ENCODE peak calls at places on chromosomes 3 and 15, in six cellular contexts. X is MM.1S; L is MCF 10A; Q is hippocampal formation; B is HS-5; P is stimulated activated CD8-positive, alpha-beta memory T cell treated with anti-CD3 and anti-CD28 coated beads, Interleukin-7, amount 100 ng/mL, for 48 hours. M is an unnamed sample.

GRCh38 chr3:133695772-133696171 is 34.0 kb upstream of the TOPBP1 start:
- DNase-seq in X (no peak), L (no peak), Q (no peak), B (no peak), P (no peak), M (no peak)

GRCh38 chr3:5498981-5499380 is 311.5 kb downstream of the EDEM1 start:
- DNase-seq in X (no peak), L (no peak), Q (no peak), B (no peak), P (no peak), M (no peak)

GRCh38 chr3:52223449-52224408 is 1.7 kb downstream of the TLR9 start:
- DNase-seq in X (no peak), L (no peak), Q (no peak), B (no peak), P (no peak), M (no peak)

GRCh38 chr3:60301142-60301541 is 950.1 kb downstream of the FHIT start:
- DNase-seq in X (no peak), L (peak), Q (no peak), B (peak), P (no peak), M (no peak)

GRCh38 chr3:73827658-73828313 is 203.0 kb upstream of the PDZRN3 start:
- DNase-seq in X (no peak), L (no peak), Q (no peak), B (no peak), P (no peak), M (no peak)

GRCh38 chr3:13200951-13201350 is 127.7 kb upstream of the IQSEC1 start:
- DNase-seq in X (no peak), L (no peak), Q (no peak), B (no peak), P (no peak), M (no peak)

GRCh38 chr3:174439621-174440349 is 419.3 kb upstream of the NAALADL2 start:
- DNase-seq in X (no peak), L (peak), Q (no peak), B (peak), P (no peak), M (peak)

GRCh38 chr3:127092776-127093175 is 100.2 kb upstream of the PRR23E start:
- DNase-seq in X (no peak), L (no peak), Q (no peak), B (no peak), P (no peak), M (no peak)

GRCh38 chr3:27713435-27713880 is 8.7 kb downstream of the EOMES start:
- DNase-seq in X (no peak), L (no peak), Q (no peak), B (no peak), P (no peak), M (no peak)

GRCh38 chr15:97998307-97999071 is 38.0 kb downstream of the ARRDC4 start:
- DNase-seq in X (no peak), L (no peak), Q (no peak), B (no peak), P (no peak), M (no peak)

GRCh38 chr15:64187396-64188191 is 24.8 kb upstream of the PPIB start:
- DNase-seq in X (no peak), L (peak), Q (no peak), B (no peak), P (no peak), M (no peak)

GRCh38 chr3:16033889-16034687 is 140.4 kb upstream of the GALNT15 start:
- DNase-seq in X (no peak), L (no peak), Q (no peak), B (no peak), P (no peak), M (no peak)

GRCh38 chr15:90419738-90420487 is 31.9 kb downstream of the IQGAP1 start:
- DNase-seq in X (no peak), L (peak), Q (no peak), B (peak), P (no peak), M (no peak)

GRCh38 chr15:29952245-29952644 is 130.0 kb upstream of the TJP1 start:
- DNase-seq in X (no peak), L (peak), Q (peak), B (no peak), P (no peak), M (peak)

GRCh38 chr3:112013058-112013783 is 14.5 kb downstream of the TAGLN3 start:
- DNase-seq in X (peak), L (peak), Q (peak), B (peak), P (peak), M (no peak)

GRCh38 chr3:52012699-52013098 is 17.0 kb upstream of the RPL29 start:
- DNase-seq in X (no peak), L (no peak), Q (no peak), B (no peak), P (no peak), M (no peak)

GRCh38 chr3:153210116-153210515 is 48.1 kb downstream of the RAP2B start:
- DNase-seq in X (no peak), L (peak), Q (no peak), B (no peak), P (no peak), M (no peak)

GRCh38 chr3:155225417-155225816 is 68.1 kb downstream of the STRIT1 start:
- DNase-seq in X (no peak), L (no peak), Q (no peak), B (no peak), P (no peak), M (no peak)

GRCh38 chr3:4222574-4222973 is 80.6 kb upstream of the SETMAR start:
- DNase-seq in X (no peak), L (no peak), Q (no peak), B (no peak), P (no peak), M (no peak)

GRCh38 chr15:39931615-39932014 is 2.3 kb upstream of the EIF2AK4 start:
- DNase-seq in X (no peak), L (no peak), Q (no peak), B (no peak), P (no peak), M (no peak)

GRCh38 chr15:58182460-58183163 is 44.4 kb downstream of the AQP9 start:
- DNase-seq in X (peak), L (peak), Q (peak), B (no peak), P (no peak), M (peak)

GRCh38 chr3:171953300-171954022 is 85.9 kb upstream of the FNDC3B start:
- DNase-seq in X (no peak), L (no peak), Q (no peak), B (no peak), P (no peak), M (no peak)

GRCh38 chr3:25944328-25944727 is 154.4 kb downstream of the OXSM start:
- DNase-seq in X (no peak), L (no peak), Q (no peak), B (no peak), P (no peak), M (no peak)

GRCh38 chr3:152376351-152377183 is 107.8 kb downstream of the MBNL1 start:
- DNase-seq in X (peak), L (peak), Q (no peak), B (no peak), P (no peak), M (no peak)

GRCh38 chr15:74454764-74455500 is 6.0 kb downstream of the UBL7 start:
- DNase-seq in X (peak), L (no peak), Q (no peak), B (no peak), P (no peak), M (no peak)

GRCh38 chr15:99296386-99296785 is 45.1 kb downstream of the LRRC28 start:
- DNase-seq in X (no peak), L (no peak), Q (no peak), B (no peak), P (no peak), M (no peak)

M was measured in hypothalamus.